ENCODE peak calls at places on chromosomes 3 and 15, in ten cellular contexts. One of them, this sample, is unnamed.

GRCh38 chr15:25797035-25797434 is 66.1 kb downstream of the ATP10A start:
- DNase-seq in amniotic stem cell: no peak
- DNase-seq in fibroblast of pulmonary artery: no peak
- DNase-seq in nephron progenitor cell: no peak
- DNase-seq in ACHN: no peak
- DNase-seq in H54: no peak
- DNase-seq in endothelial cell: no peak
- DNase-seq in activated T-helper 1 cell treated with anti-CD3 and anti-CD28 coated beads, Interleukin-12 subunit alpha, Interleukin-12 subunit beta, Interleukin-2, Interleukin-4 antibody, amounts not matched to agents 30 ng/mL and 10 ng/mL and 1 ng/mL, durations not matched to agents 14 hours and 24 hours and 36 hours: no peak
- DNase-seq in Peyer's patch: no peak
- DNase-seq in GM23338: no peak
- DNase-seq in this sample: no peak

GRCh38 chr3:142953443-142953842 is 10.0 kb downstream of the PAQR9 start:
- DNase-seq in fibroblast of pulmonary artery: no peak
- DNase-seq in endothelial cell: no peak
- DNase-seq in Peyer's patch: no peak
- DNase-seq in ACHN: no peak
- DNase-seq in nephron progenitor cell: no peak
- DNase-seq in amniotic stem cell: no peak
- DNase-seq in H54: no peak
- DNase-seq in activated T-helper 1 cell treated with anti-CD3 and anti-CD28 coated beads, Interleukin-12 subunit alpha, Interleukin-12 subunit beta, Interleukin-2, Interleukin-4 antibody, amounts not matched to agents 30 ng/mL and 10 ng/mL and 1 ng/mL, durations not matched to agents 14 hours and 24 hours and 36 hours: no peak
- DNase-seq in GM23338: no peak
- DNase-seq in this sample: no peak

GRCh38 chr15:71653986-71654713 is 156.2 kb upstream of the NR2E3 start:
- DNase-seq in GM23338: no peak
- DNase-seq in nephron progenitor cell: no peak
- DNase-seq in H54: no peak
- DNase-seq in fibroblast of pulmonary artery: no peak
- DNase-seq in ACHN: no peak
- DNase-seq in amniotic stem cell: no peak
- DNase-seq in activated T-helper 1 cell treated with anti-CD3 and anti-CD28 coated beads, Interleukin-12 subunit alpha, Interleukin-12 subunit beta, Interleukin-2, Interleukin-4 antibody, amounts not matched to agents 30 ng/mL and 10 ng/mL and 1 ng/mL, durations not matched to agents 14 hours and 24 hours and 36 hours: no peak
- DNase-seq in Peyer's patch: no peak
- DNase-seq in endothelial cell: no peak
- DNase-seq in this sample: no peak

GRCh38 chr15:31483053-31483923 is 156.7 kb downstream of the KLF13 start:
- DNase-seq in H54: no peak
- DNase-seq in fibroblast of pulmonary artery: no peak
- DNase-seq in amniotic stem cell: no peak
- DNase-seq in ACHN: no peak
- DNase-seq in Peyer's patch: peak
- DNase-seq in activated T-helper 1 cell treated with anti-CD3 and anti-CD28 coated beads, Interleukin-12 subunit alpha, Interleukin-12 subunit beta, Interleukin-2, Interleukin-4 antibody, amounts not matched to agents 30 ng/mL and 10 ng/mL and 1 ng/mL, durations not matched to agents 14 hours and 24 hours and 36 hours: peak
- DNase-seq in GM23338: peak
- DNase-seq in nephron progenitor cell: peak
- DNase-seq in endothelial cell: no peak
- DNase-seq in this sample: no peak

GRCh38 chr3:24254649-24255048 is 240.0 kb downstream of the THRB start:
- DNase-seq in H54: no peak
- DNase-seq in activated T-helper 1 cell treated with anti-CD3 and anti-CD28 coated beads, Interleukin-12 subunit alpha, Interleukin-12 subunit beta, Interleukin-2, Interleukin-4 antibody, amounts not matched to agents 30 ng/mL and 10 ng/mL and 1 ng/mL, durations not matched to agents 14 hours and 24 hours and 36 hours: no peak
- DNase-seq in endothelial cell: no peak
- DNase-seq in GM23338: no peak
- DNase-seq in ACHN: peak
- DNase-seq in Peyer's patch: no peak
- DNase-seq in amniotic stem cell: peak
- DNase-seq in nephron progenitor cell: no peak
- DNase-seq in fibroblast of pulmonary artery: peak
- DNase-seq in this sample: peak

GRCh38 chr3:86782271-86782670 is 208.7 kb downstream of the VGLL3 start:
- DNase-seq in fibroblast of pulmonary artery: peak
- DNase-seq in ACHN: no peak
- DNase-seq in endothelial cell: no peak
- DNase-seq in nephron progenitor cell: no peak
- DNase-seq in GM23338: no peak
- DNase-seq in activated T-helper 1 cell treated with anti-CD3 and anti-CD28 coated beads, Interleukin-12 subunit alpha, Interleukin-12 subunit beta, Interleukin-2, Interleukin-4 antibody, amounts not matched to agents 30 ng/mL and 10 ng/mL and 1 ng/mL, durations not matched to agents 14 hours and 24 hours and 36 hours: no peak
- DNase-seq in amniotic stem cell: no peak
- DNase-seq in H54: no peak
- DNase-seq in Peyer's patch: no peak
- DNase-seq in this sample: no peak

GRCh38 chr3:10286596-10287295 is 6.0 kb downstream of the GHRL start:
- DNase-seq in activated T-helper 1 cell treated with anti-CD3 and anti-CD28 coated beads, Interleukin-12 subunit alpha, Interleukin-12 subunit beta, Interleukin-2, Interleukin-4 antibody, amounts not matched to agents 30 ng/mL and 10 ng/mL and 1 ng/mL, durations not matched to agents 14 hours and 24 hours and 36 hours: no peak
- DNase-seq in H54: peak
- DNase-seq in GM23338: peak
- DNase-seq in Peyer's patch: no peak
- DNase-seq in amniotic stem cell: peak
- DNase-seq in ACHN: peak
- DNase-seq in endothelial cell: no peak
- DNase-seq in fibroblast of pulmonary artery: peak
- DNase-seq in nephron progenitor cell: no peak
- DNase-seq in this sample: peak

GRCh38 chr15:68001811-68002210 is 52.3 kb upstream of the PIAS1 start:
- DNase-seq in H54: no peak
- DNase-seq in nephron progenitor cell: no peak
- DNase-seq in ACHN: no peak
- DNase-seq in fibroblast of pulmonary artery: no peak
- DNase-seq in GM23338: no peak
- DNase-seq in endothelial cell: no peak
- DNase-seq in Peyer's patch: no peak
- DNase-seq in amniotic stem cell: no peak
- DNase-seq in activated T-helper 1 cell treated with anti-CD3 and anti-CD28 coated beads, Interleukin-12 subunit alpha, Interleukin-12 subunit beta, Interleukin-2, Interleukin-4 antibody, amounts not matched to agents 30 ng/mL and 10 ng/mL and 1 ng/mL, durations not matched to agents 14 hours and 24 hours and 36 hours: no peak
- DNase-seq in this sample: no peak

GRCh38 chr15:70701891-70702568 is 61.3 kb downstream of the UACA start:
- DNase-seq in amniotic stem cell: peak
- DNase-seq in endothelial cell: no peak
- DNase-seq in GM23338: no peak
- DNase-seq in Peyer's patch: no peak
- DNase-seq in nephron progenitor cell: no peak
- DNase-seq in ACHN: peak
- DNase-seq in activated T-helper 1 cell treated with anti-CD3 and anti-CD28 coated beads, Interleukin-12 subunit alpha, Interleukin-12 subunit beta, Interleukin-2, Interleukin-4 antibody, amounts not matched to agents 30 ng/mL and 10 ng/mL and 1 ng/mL, durations not matched to agents 14 hours and 24 hours and 36 hours: no peak
- DNase-seq in H54: no peak
- DNase-seq in fibroblast of pulmonary artery: peak
- DNase-seq in this sample: peak

GRCh38 chr3:66797916-66798560 is 200.1 kb upstream of the KBTBD8 start:
- DNase-seq in Peyer's patch: peak
- DNase-seq in nephron progenitor cell: peak
- DNase-seq in endothelial cell: peak
- DNase-seq in ACHN: peak
- DNase-seq in fibroblast of pulmonary artery: peak
- DNase-seq in activated T-helper 1 cell treated with anti-CD3 and anti-CD28 coated beads, Interleukin-12 subunit alpha, Interleukin-12 subunit beta, Interleukin-2, Interleukin-4 antibody, amounts not matched to agents 30 ng/mL and 10 ng/mL and 1 ng/mL, durations not matched to agents 14 hours and 24 hours and 36 hours: no peak
- DNase-seq in amniotic stem cell: peak
- DNase-seq in GM23338: peak
- DNase-seq in H54: no peak
- DNase-seq in this sample: peak

GRCh38 chr3:83460051-83460450 is 1498.7 kb upstream of the CADM2 start:
- DNase-seq in nephron progenitor cell: no peak
- DNase-seq in activated T-helper 1 cell treated with anti-CD3 and anti-CD28 coated beads, Interleukin-12 subunit alpha, Interleukin-12 subunit beta, Interleukin-2, Interleukin-4 antibody, amounts not matched to agents 30 ng/mL and 10 ng/mL and 1 ng/mL, durations not matched to agents 14 hours and 24 hours and 36 hours: no peak
- DNase-seq in Peyer's patch: no peak
- DNase-seq in GM23338: no peak
- DNase-seq in H54: no peak
- DNase-seq in ACHN: no peak
- DNase-seq in fibroblast of pulmonary artery: no peak
- DNase-seq in amniotic stem cell: no peak
- DNase-seq in endothelial cell: no peak
- DNase-seq in this sample: no peak

GRCh38 chr3:20832963-20833362 is 647.0 kb upstream of the SGO1 start:
- DNase-seq in Peyer's patch: no peak
- DNase-seq in fibroblast of pulmonary artery: no peak
- DNase-seq in endothelial cell: no peak
- DNase-seq in nephron progenitor cell: no peak
- DNase-seq in activated T-helper 1 cell treated with anti-CD3 and anti-CD28 coated beads, Interleukin-12 subunit alpha, Interleukin-12 subunit beta, Interleukin-2, Interleukin-4 antibody, amounts not matched to agents 30 ng/mL and 10 ng/mL and 1 ng/mL, durations not matched to agents 14 hours and 24 hours and 36 hours: no peak
- DNase-seq in amniotic stem cell: no peak
- DNase-seq in ACHN: no peak
- DNase-seq in H54: no peak
- DNase-seq in GM23338: no peak
- DNase-seq in this sample: no peak

GRCh38 chr15:78638658-78639314 is 2.2 kb downstream of the CHRNB4 start:
- DNase-seq in GM23338: peak
- DNase-seq in Peyer's patch: peak
- DNase-seq in endothelial cell: peak
- DNase-seq in H54: peak
- DNase-seq in fibroblast of pulmonary artery: peak
- DNase-seq in amniotic stem cell: no peak
- DNase-seq in nephron progenitor cell: peak
- DNase-seq in activated T-helper 1 cell treated with anti-CD3 and anti-CD28 coated beads, Interleukin-12 subunit alpha, Interleukin-12 subunit beta, Interleukin-2, Interleukin-4 antibody, amounts not matched to agents 30 ng/mL and 10 ng/mL and 1 ng/mL, durations not matched to agents 14 hours and 24 hours and 36 hours: no peak
- DNase-seq in ACHN: peak
- DNase-seq in this sample: peak

GRCh38 chr3:140823106-140823505 is 118.5 kb upstream of the SLC25A36 start:
- DNase-seq in endothelial cell: no peak
- DNase-seq in H54: no peak
- DNase-seq in amniotic stem cell: no peak
- DNase-seq in nephron progenitor cell: no peak
- DNase-seq in fibroblast of pulmonary artery: no peak
- DNase-seq in ACHN: no peak
- DNase-seq in activated T-helper 1 cell treated with anti-CD3 and anti-CD28 coated beads, Interleukin-12 subunit alpha, Interleukin-12 subunit beta, Interleukin-2, Interleukin-4 antibody, amounts not matched to agents 30 ng/mL and 10 ng/mL and 1 ng/mL, durations not matched to agents 14 hours and 24 hours and 36 hours: no peak
- DNase-seq in Peyer's patch: no peak
- DNase-seq in GM23338: no peak
- DNase-seq in this sample: no peak

GRCh38 chr3:65006300-65006739 is 318.5 kb upstream of the ADAMTS9 start:
- DNase-seq in fibroblast of pulmonary artery: peak
- DNase-seq in activated T-helper 1 cell treated with anti-CD3 and anti-CD28 coated beads, Interleukin-12 subunit alpha, Interleukin-12 subunit beta, Interleukin-2, Interleukin-4 antibody, amounts not matched to agents 30 ng/mL and 10 ng/mL and 1 ng/mL, durations not matched to agents 14 hours and 24 hours and 36 hours: no peak
- DNase-seq in amniotic stem cell: no peak
- DNase-seq in GM23338: no peak
- DNase-seq in Peyer's patch: no peak
- DNase-seq in H54: no peak
- DNase-seq in nephron progenitor cell: no peak
- DNase-seq in endothelial cell: no peak
- DNase-seq in ACHN: peak
- DNase-seq in this sample: peak

GRCh38 chr15:79610021-79610420 is 177.9 kb downstream of the MINAR1 start:
- DNase-seq in GM23338: no peak
- DNase-seq in nephron progenitor cell: no peak
- DNase-seq in amniotic stem cell: no peak
- DNase-seq in Peyer's patch: no peak
- DNase-seq in endothelial cell: no peak
- DNase-seq in ACHN: no peak
- DNase-seq in activated T-helper 1 cell treated with anti-CD3 and anti-CD28 coated beads, Interleukin-12 subunit alpha, Interleukin-12 subunit beta, Interleukin-2, Interleukin-4 antibody, amounts not matched to agents 30 ng/mL and 10 ng/mL and 1 ng/mL, durations not matched to agents 14 hours and 24 hours and 36 hours: no peak
- DNase-seq in H54: no peak
- DNase-seq in fibroblast of pulmonary artery: no peak
- DNase-seq in this sample: no peak

This sample was measured in RPMI7951.